ENCODE peak calls at places on chromosomes 3 and 15, in seven cellular contexts. U is colonic mucosa, G is Calu3, V is right lobe of liver, W is GM10248, S is psoas muscle, B is cardiac muscle cell. Q is an unnamed sample.

GRCh38 chr15:99326235-99326634 is 75.0 kb downstream of the LRRC28 start:
- DNase-seq in B (no peak), W (no peak), G (no peak), S (no peak), V (peak), U (no peak), Q (no peak)

GRCh38 chr3:173395412-173396181 is 1.9 kb upstream of the NLGN1 start:
- DNase-seq in U (peak), G (peak), W (peak), V (peak), B (peak), S (peak), Q (peak)

GRCh38 chr3:11591401-11592266 is 52.1 kb downstream of the VGLL4 start:
- DNase-seq in S (no peak), G (peak), U (peak), B (peak), W (no peak), V (no peak), Q (no peak)

GRCh38 chr3:160695906-160696305 is 18.9 kb downstream of the ARL14 start:
- DNase-seq in S (no peak), U (no peak), W (no peak), B (no peak), V (no peak), G (no peak), Q (no peak)

GRCh38 chr15:99504823-99505551 is 60.8 kb upstream of the MEF2A start:
- DNase-seq in G (no peak), U (no peak), W (peak), B (no peak), V (no peak), S (no peak), Q (peak)

GRCh38 chr15:69623521-69624513 is 171.2 kb downstream of the RPLP1 start:
- DNase-seq in G (no peak), B (no peak), U (peak), S (no peak), V (no peak), W (no peak), Q (no peak)

GRCh38 chr3:42747581-42747980 is 25.5 kb downstream of the CCDC13 start:
- DNase-seq in V (no peak), B (no peak), W (no peak), S (no peak), G (no peak), U (no peak), Q (no peak)

GRCh38 chr3:185981621-185982020 is 43.8 kb upstream of the TRA2B start:
- DNase-seq in B (no peak), S (no peak), G (no peak), W (no peak), V (no peak), U (no peak), Q (no peak)

GRCh38 chr3:156489462-156489911 is 65.4 kb downstream of the SSR3 start:
- DNase-seq in S (no peak), G (no peak), U (no peak), B (no peak), V (no peak), W (no peak), Q (no peak)

GRCh38 chr3:151398895-151399294 is 14.3 kb upstream of the P2RY12 start:
- DNase-seq in V (no peak), G (no peak), U (no peak), S (no peak), W (no peak), B (no peak), Q (no peak)

GRCh38 chr3:120450914-120451669 is at the start of gene FSTL1:
- DNase-seq in U (peak), V (no peak), B (peak), G (no peak), W (no peak), S (peak), Q (no peak)

DNA sequence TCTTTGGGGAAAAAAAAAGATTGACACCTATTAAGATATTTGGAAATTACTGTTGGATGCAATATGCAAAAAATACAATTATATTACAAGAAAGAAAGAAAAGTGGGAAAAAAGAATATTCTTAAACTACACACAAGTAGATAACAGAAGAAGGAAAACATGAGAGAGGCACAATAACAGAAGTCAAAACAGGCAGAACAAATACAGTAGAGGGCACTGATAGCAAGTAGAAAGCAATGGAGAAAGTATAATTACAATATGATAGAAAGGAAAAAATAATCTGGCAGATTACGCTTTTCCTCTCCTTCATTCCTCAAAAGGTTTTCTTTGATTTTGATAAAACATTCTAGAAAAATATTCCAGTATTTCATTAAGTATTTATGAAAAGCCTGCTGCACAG is 72.1 kb downstream of the ADAM10 start:
- DNase-seq in S (no peak), G (no peak), U (no peak), B (no peak), W (no peak), V (no peak), Q (no peak)
- TF ChIP-seq CTCF in S (peak), G (no peak), U (no peak), B (no peak), W (no peak), V (no peak), Q (no peak)

DNA sequence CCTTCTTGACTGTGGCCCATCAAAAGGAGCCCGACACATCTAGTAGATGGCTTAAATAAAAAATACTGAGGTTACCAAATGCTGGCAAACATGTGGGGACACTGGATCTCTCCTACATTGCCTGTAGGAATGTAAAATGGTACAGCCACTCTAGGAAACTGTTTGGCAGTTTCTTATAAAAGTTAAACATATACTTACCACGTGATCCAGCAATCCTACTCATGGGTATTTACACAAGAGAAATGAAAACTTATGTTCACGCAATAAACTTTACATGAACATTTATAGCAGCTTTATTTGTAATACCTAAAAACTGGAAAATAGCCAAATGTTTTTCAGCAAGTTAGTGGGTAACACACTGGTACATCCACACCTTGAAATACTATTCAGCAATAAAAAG is 9.1 kb downstream of the ZBTB38 start:
- DNase-seq in U (no peak), W (no peak), V (no peak), B (no peak), S (no peak), G (no peak), Q (no peak)
- TF ChIP-seq CTCF in U (no peak), W (no peak), V (no peak), B (no peak), S (no peak), G (no peak), Q (no peak)

GRCh38 chr3:47161983-47162694 is 1.8 kb downstream of the SETD2 start:
- DNase-seq in G (no peak), W (peak), U (no peak), V (no peak), S (no peak), B (no peak), Q (no peak)

GRCh38 chr3:47159153-47159552 is 4.8 kb downstream of the SETD2 start:
- DNase-seq in S (no peak), W (no peak), V (no peak), G (no peak), U (no peak), B (no peak), Q (no peak)

GRCh38 chr3:47162695-47163022 is 1.3 kb downstream of the SETD2 start:
- DNase-seq in B (no peak), U (no peak), W (no peak), V (no peak), S (no peak), G (no peak), Q (peak)

GRCh38 chr3:47158208-47158607 is 5.7 kb downstream of the SETD2 start:
- DNase-seq in S (no peak), B (no peak), V (no peak), W (no peak), U (no peak), G (no peak), Q (no peak)

GRCh38 chr3:47159820-47160219 is 4.1 kb downstream of the SETD2 start:
- DNase-seq in V (no peak), B (no peak), G (no peak), S (no peak), W (no peak), U (no peak), Q (no peak)
- TF ChIP-seq CTCF in V (no peak), B (no peak), G (no peak), S (no peak), W (no peak), U (no peak), Q (no peak)

DNA sequence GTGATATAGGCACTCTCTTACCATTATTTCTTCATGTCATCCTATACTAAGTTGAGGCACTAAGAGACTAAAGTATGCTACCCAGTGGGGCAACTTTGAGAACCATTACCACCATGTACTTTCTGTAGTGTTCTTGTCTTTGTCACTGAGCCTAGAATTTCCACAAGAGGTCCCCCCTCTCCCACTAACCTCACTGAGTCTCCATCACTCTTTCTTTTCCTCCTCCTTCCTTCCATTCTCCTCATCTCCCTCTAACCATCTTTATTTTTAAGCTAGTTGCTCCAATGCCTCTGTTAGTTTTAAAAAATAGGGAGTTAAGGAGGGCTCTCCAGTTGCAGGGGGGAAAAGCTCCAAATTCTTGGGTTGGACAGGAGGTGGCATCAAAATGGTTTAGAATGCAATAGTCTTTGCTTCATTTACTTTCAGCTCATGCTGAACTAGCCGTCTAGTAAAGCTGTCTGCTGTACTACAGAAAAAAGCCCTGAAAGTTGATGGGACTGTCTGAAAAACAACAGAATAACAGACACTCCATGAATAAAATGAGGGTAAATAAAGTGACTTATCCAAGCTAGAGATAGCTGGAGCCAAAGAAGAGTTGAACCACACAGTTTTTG is 85.1 kb upstream of the MYRIP start:
- DNase-seq in B (no peak), G (peak), W (no peak), S (no peak), V (no peak), U (no peak), Q (no peak)
- TF ChIP-seq CTCF in B (peak), G (no peak), W (no peak), S (peak), V (peak), U (no peak), Q (no peak)

DNA sequence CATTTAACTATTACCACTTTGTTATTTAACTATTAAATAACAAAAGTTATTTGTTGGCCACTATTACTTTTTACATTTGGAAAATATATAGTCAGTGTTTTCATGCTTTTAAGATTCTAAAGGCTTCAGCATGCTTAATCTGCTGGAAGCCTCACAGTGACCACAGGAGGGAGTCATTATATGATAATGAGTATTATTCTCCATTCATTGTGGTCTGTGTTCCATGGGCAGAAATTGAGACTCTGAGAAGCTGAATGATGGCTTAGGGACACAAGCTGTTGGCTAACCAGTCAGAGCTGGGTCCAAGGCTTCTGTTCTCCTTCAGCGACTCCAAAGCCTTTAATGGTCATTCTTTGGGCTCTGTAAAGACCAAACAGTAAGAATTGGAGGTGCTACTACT is 64.7 kb downstream of the BFSP2 start:
- DNase-seq in B (no peak), S (no peak), V (no peak), U (no peak), W (no peak), G (peak), Q (no peak)
- TF ChIP-seq CTCF in B (peak), S (no peak), V (no peak), U (no peak), W (peak), G (peak), Q (peak)

GRCh38 chr15:29942144-29942543 is 119.9 kb upstream of the TJP1 start:
- DNase-seq in U (no peak), S (no peak), W (no peak), V (no peak), G (no peak), B (peak), Q (no peak)

GRCh38 chr15:29939404-29939803 is 117.1 kb upstream of the TJP1 start:
- DNase-seq in B (no peak), V (no peak), S (no peak), U (no peak), W (no peak), G (no peak), Q (no peak)

GRCh38 chr15:29936353-29937049 is 114.2 kb upstream of the TJP1 start:
- DNase-seq in U (no peak), W (no peak), S (no peak), B (no peak), V (no peak), G (no peak), Q (no peak)

GRCh38 chr15:29937956-29938355 is 115.7 kb upstream of the TJP1 start:
- DNase-seq in S (no peak), U (no peak), W (no peak), V (no peak), B (no peak), G (no peak), Q (no peak)

GRCh38 chr15:29938701-29939340 is 116.6 kb upstream of the TJP1 start:
- DNase-seq in U (no peak), V (no peak), G (no peak), W (no peak), S (no peak), B (no peak), Q (no peak)
- TF ChIP-seq CTCF in U (no peak), V (no peak), G (no peak), W (no peak), S (no peak), B (peak), Q (no peak)

DNA sequence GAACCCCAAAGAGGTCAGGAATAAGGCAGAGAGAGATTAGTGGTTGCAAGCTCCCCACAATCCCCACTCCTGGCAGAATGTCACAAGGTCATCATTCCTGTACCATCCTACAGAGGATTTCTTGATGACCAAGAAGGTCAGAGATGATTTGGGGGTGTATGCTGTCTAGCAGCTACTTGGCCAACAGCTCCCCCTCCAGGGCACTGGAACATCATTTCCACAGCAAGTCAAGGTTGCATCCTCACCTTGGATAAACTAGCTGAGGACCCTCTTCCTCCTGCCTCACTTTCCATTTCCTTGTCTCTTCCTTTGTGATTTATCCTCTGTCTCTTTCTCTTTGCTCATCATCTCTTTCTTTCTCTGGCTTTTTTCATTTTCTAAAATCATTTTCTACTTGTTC is 106.3 kb downstream of the PROS1 start:
- DNase-seq in V (no peak), G (no peak), W (no peak), B (no peak), S (no peak), U (no peak), Q (no peak)
- TF ChIP-seq CTCF in V (no peak), G (no peak), W (no peak), B (no peak), S (no peak), U (no peak), Q (no peak)